ENCODE peak calls at places on chromosomes 4 and X, in seven cellular contexts. U is mammary epithelial cell, L is HCT116, C is astrocyte, J is fibroblast of lung, D is H9, M is GM23248. Y is an unnamed sample. For H4K20me1, the result is how much of the 10 kb centered on the place peaks cover.

GRCh38 chrX:141668371-141668770 is 30.2 kb downstream of the SPANXD start:
- DNase-seq in U (no peak), L (no peak), C (peak), J (no peak), D (no peak), M (no peak), Y (no peak)

GRCh38 chr4:73735231-73735630 is 5.1 kb upstream of the CXCL8 start:
- DNase-seq in U (peak), L (no peak), C (peak), J (peak), D (no peak), M (peak), Y (peak)

GRCh38 chr4:142353149-142353738 is 492.9 kb downstream of the INPP4B start:
- DNase-seq in U (peak), L (peak), C (peak), J (peak), D (no peak), M (peak), Y (peak)

GRCh38 chr4:18645356-18645755 is 623.8 kb upstream of the LCORL start:
- DNase-seq in U (no peak), L (no peak), C (no peak), J (peak), D (no peak), M (no peak), Y (no peak)

GRCh38 chr4:160129439-160129838 is 1026.6 kb downstream of the RAPGEF2 start:
- DNase-seq in U (peak), L (peak), C (peak), J (no peak), D (no peak), M (no peak), Y (no peak)

GRCh38 chr4:70559216-70559830 is 32.7 kb upstream of the AMBN start:
- DNase-seq in U (peak), L (peak), C (peak), J (peak), D (no peak), M (peak), Y (peak)

GRCh38 chr4:138053601-138054322 is 188.4 kb downstream of the SLC7A11 start:
- DNase-seq in U (peak), L (peak), C (peak), J (peak), D (no peak), M (peak), Y (peak)

GRCh38 chr4:182197611-182198010 is 45.6 kb upstream of the TENM3 start:
- DNase-seq in U (no peak), L (no peak), C (no peak), J (no peak), D (no peak), M (no peak), Y (no peak)

GRCh38 chrX:3145716-3146115 is 104.4 kb downstream of the ARSF start:
- DNase-seq in U (no peak), L (no peak), C (no peak), J (no peak), D (no peak), M (no peak), Y (peak)

DNA sequence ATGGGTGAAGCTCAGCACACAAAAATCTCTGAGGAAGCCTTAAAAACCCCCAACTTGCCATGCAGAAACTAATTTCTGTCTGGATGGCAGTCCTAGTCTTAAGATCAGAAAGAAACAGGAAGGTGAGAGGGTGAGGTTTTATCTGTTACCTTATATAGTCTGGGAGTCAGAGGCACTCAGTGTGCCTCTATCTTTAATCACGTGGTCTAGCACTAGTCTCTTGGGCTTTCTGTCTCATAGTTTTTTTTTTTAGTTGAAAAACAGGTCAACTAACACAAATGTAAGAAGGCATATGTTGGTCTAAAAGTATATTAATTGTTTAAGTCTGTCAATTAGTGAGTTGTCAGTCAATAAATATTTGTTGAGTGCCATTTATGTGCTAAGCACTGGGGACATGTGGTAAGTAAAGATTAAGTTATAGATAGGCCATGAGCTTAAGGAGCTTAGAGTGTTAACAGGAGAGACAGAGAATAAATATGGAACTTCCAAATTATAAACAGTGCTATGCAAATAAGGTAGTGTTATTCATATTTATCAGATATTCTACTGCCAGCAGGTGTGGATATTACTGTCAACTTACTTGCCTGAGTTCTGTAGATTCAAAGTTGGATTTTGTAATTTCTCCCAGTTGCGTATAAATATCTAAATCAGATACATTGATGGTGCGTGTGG is 6.9 kb downstream of the CYBB start:
- DNase-seq in U (no peak), L (no peak), C (no peak), J (no peak), D (no peak), M (no peak), Y (no peak)
- H3K9ac ChIP-seq in U (no peak), L (no peak), C (no peak), J (no peak), D (no peak), M (no peak), Y (no peak)

DNA sequence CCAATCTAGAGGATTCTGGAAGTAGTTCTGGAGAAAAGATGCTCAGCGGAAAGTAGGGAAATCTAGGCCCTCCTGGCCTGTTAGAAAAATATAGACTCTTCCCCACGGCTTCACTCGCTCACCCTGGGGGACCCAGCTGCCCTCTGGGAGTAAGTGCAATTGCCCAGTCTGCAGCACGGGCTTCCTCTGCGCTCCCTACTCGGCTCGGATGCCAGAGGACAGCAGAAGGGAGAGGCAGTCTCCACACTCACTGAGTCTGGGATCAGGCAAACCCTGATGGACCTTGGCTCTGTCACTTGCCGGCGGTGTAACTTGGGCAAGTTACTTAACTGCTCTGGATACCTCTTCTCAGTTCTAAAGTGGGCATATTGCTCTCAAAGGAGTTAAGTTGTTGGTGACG is 2.1 kb downstream of the SHISA3 start:
- DNase-seq in U (no peak), L (no peak), C (no peak), J (no peak), D (peak), M (no peak), Y (no peak)
- H4K20me1 ChIP-seq in U (under half), L (under half), C (under half), J (under half), D (under half), M (under half), Y (under half)

GRCh38 chr4:43732829-43733426 is 715.7 kb downstream of the KCTD8 start:
- DNase-seq in U (no peak), L (no peak), C (no peak), J (no peak), D (no peak), M (no peak), Y (no peak)
- H3K4me2 ChIP-seq in U (no peak), L (no peak), C (no peak), J (no peak), D (no peak), M (no peak), Y (no peak)

GRCh38 chr4:145735777-145736176 is 55.8 kb downstream of the C4orf51 start:
- DNase-seq in U (no peak), L (no peak), C (peak), J (no peak), D (no peak), M (no peak), Y (no peak)

GRCh38 chr4:145734576-145735329 is 54.8 kb downstream of the C4orf51 start:
- DNase-seq in U (peak), L (no peak), C (peak), J (peak), D (no peak), M (peak), Y (peak)

GRCh38 chr4:145735330-145735638 is 55.3 kb downstream of the C4orf51 start:
- DNase-seq in U (peak), L (no peak), C (peak), J (peak), D (no peak), M (peak), Y (peak)

GRCh38 chr4:145734051-145734450 is 54.1 kb downstream of the C4orf51 start:
- DNase-seq in U (no peak), L (no peak), C (peak), J (peak), D (no peak), M (peak), Y (no peak)

DNA sequence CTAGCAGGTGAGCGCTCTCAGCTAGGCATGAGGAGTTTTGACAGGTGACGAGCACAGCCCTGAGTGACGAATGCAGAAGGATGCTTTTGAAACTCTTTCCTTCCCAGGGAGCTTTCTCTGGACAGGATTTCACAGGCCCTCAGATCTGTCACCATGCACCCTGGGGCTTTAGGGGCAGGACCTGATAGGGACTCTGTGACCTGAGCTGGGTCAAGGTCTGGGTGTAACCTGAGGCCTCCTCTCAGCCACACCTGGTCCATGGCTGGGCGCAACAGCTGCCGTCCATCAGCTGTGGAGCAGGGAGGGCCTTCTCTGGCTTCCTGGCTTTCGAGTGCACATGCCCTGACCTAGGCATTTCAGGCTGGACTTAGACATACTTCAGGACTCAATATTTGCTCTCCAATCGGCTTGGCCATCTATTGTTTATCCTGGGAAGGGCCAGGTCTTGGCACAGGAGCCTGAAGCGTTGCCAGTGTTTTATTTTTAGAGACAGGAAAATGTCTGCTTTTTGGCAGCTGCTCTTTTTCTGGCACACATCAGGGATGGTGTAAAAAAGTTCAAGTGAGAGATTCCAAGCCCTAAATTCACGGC is 56.4 kb downstream of the C4orf51 start:
- DNase-seq in U (no peak), L (no peak), C (peak), J (peak), D (no peak), M (peak), Y (no peak)
- H3K9ac ChIP-seq in U (peak), L (no peak), C (peak), J (no peak), D (no peak), M (peak), Y (no peak)

GRCh38 chr4:94917146-94917545 is 159.4 kb downstream of the BMPR1B start:
- DNase-seq in U (no peak), L (no peak), C (no peak), J (no peak), D (no peak), M (no peak), Y (no peak)
- H4K20me1 ChIP-seq in U (under half), L (under half), C (under half), J (under half), D (under half), M (under half), Y (under half)

DNA sequence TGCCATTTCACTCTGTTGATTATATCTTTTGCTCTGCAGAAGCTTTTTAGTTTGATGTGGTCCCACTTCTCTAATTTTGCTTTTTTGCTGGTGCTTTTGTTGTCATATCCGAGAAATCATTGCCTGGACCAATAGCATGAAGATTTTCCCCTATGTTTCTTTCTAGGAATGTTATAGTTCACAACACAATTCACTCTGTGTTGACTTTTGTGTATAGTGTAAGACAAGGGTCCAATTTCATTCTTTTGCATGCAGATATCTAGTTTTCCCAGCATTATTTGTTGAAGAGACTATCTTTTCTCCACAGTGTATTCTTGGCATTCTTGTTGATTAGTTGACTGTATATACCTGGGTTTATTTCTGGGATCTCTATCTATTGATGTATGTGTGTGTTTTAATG is 8.3 kb upstream of the CPE start:
- DNase-seq in U (no peak), L (no peak), C (no peak), J (no peak), D (no peak), M (no peak), Y (no peak)
- H3K4me2 ChIP-seq in U (no peak), L (no peak), C (no peak), J (no peak), D (no peak), M (no peak), Y (no peak)

GRCh38 chrX:15114865-15115566 is 154.9 kb downstream of the ASB9 start:
- DNase-seq in U (no peak), L (no peak), C (no peak), J (no peak), D (no peak), M (no peak), Y (no peak)
- H3K9ac ChIP-seq in U (no peak), L (no peak), C (no peak), J (no peak), D (no peak), M (no peak), Y (no peak)

Y was measured in IMR-90.